ENCODE peak calls at places on chromosomes 1 and 21, in seven cellular contexts. Z is mesendoderm; M is naive thymus-derived CD4-positive, alpha-beta T cell; A is PC-3; S is ovary; F is stomach; K is WERI-Rb-1. J is an unnamed sample.

GRCh38 chr1:64733576-64734288 is 11.1 kb upstream of the RAVER2 start:
- DNase-seq in Z (peak), M (no peak), A (no peak), S (no peak), F (no peak), K (no peak), J (no peak)

GRCh38 chr1:156664949-156665411 is 12.2 kb downstream of the NES start:
- DNase-seq in Z (peak), M (no peak), A (no peak), S (no peak), F (no peak), K (peak), J (no peak)

GRCh38 chr1:170010443-170010842 is 64.1 kb downstream of the KIFAP3 start:
- DNase-seq in Z (peak), M (no peak), A (peak), S (peak), F (no peak), K (no peak), J (no peak)

GRCh38 chr1:99858881-99859280 is 8.7 kb downstream of the AGL start:
- DNase-seq in Z (no peak), M (no peak), A (no peak), S (no peak), F (no peak), K (no peak), J (no peak)

GRCh38 chr1:199020904-199021303 is 382.1 kb downstream of the PTPRC start:
- DNase-seq in Z (no peak), M (no peak), A (no peak), S (no peak), F (no peak), K (no peak), J (no peak)

GRCh38 chr21:30168086-30168485 is 1.5 kb upstream of the CLDN17 start:
- DNase-seq in Z (no peak), M (no peak), A (peak), S (no peak), F (no peak), K (no peak), J (no peak)

GRCh38 chr1:172642970-172643369 is 15.9 kb upstream of the FASLG start:
- DNase-seq in Z (no peak), M (no peak), A (peak), S (no peak), F (no peak), K (no peak), J (no peak)

GRCh38 chr1:117453958-117454357 is 86.7 kb downstream of the MAN1A2 start:
- DNase-seq in Z (no peak), M (no peak), A (peak), S (no peak), F (no peak), K (no peak), J (no peak)

GRCh38 chr1:46805755-46806154 is 6.9 kb downstream of the CYP4B1 start:
- DNase-seq in Z (no peak), M (no peak), A (no peak), S (no peak), F (no peak), K (no peak), J (no peak)

GRCh38 chr21:39686636-39687035 is 58.3 kb upstream of the IGSF5 start:
- DNase-seq in Z (no peak), M (no peak), A (no peak), S (no peak), F (no peak), K (no peak), J (no peak)

GRCh38 chr1:45644661-45645060 is 20.8 kb upstream of the CCDC17 start:
- DNase-seq in Z (no peak), M (no peak), A (no peak), S (no peak), F (no peak), K (no peak), J (no peak)

GRCh38 chr1:45647248-45648021 is 23.6 kb upstream of the CCDC17 start:
- DNase-seq in Z (no peak), M (no peak), A (no peak), S (no peak), F (peak), K (no peak), J (no peak)

GRCh38 chr1:45643341-45643740 is 19.5 kb upstream of the CCDC17 start:
- DNase-seq in Z (no peak), M (no peak), A (no peak), S (no peak), F (no peak), K (no peak), J (no peak)

GRCh38 chr1:45640293-45640692 is 16.4 kb upstream of the CCDC17 start:
- DNase-seq in Z (no peak), M (no peak), A (no peak), S (no peak), F (no peak), K (no peak), J (no peak)

GRCh38 chr1:45643978-45644377 is 20.1 kb upstream of the CCDC17 start:
- DNase-seq in Z (no peak), M (no peak), A (peak), S (no peak), F (no peak), K (no peak), J (no peak)
- H3K27ac ChIP-seq in Z (no peak), M (no peak), A (no peak), S (no peak), F (peak), K (no peak), J (peak)

GRCh38 chr1:55213029-55213884 is 1.9 kb downstream of the USP24 start:
- DNase-seq in Z (no peak), M (no peak), A (no peak), S (no peak), F (no peak), K (no peak), J (no peak)
- H3K4me3 ChIP-seq in Z (peak), M (peak), A (peak), S (peak), F (peak), K (peak), J (peak)

GRCh38 chr1:225820522-225821120 is 10.7 kb downstream of the EPHX1 start:
- DNase-seq in Z (no peak), M (no peak), A (peak), S (no peak), F (no peak), K (no peak), J (no peak)
- H3K27ac ChIP-seq in Z (no peak), M (no peak), A (no peak), S (peak), F (peak), K (no peak), J (peak)

GRCh38 chr1:96060621-96061020 is 661.0 kb upstream of the PTBP2 start:
- DNase-seq in Z (no peak), M (no peak), A (no peak), S (no peak), F (no peak), K (no peak), J (no peak)
- H3K4me3 ChIP-seq in Z (no peak), M (no peak), A (no peak), S (no peak), F (no peak), K (no peak), J (no peak)

GRCh38 chr1:181971424-181971823 is 90.1 kb downstream of the ZNF648 start:
- DNase-seq in Z (peak), M (no peak), A (no peak), S (no peak), F (no peak), K (no peak), J (no peak)
- H3K27ac ChIP-seq in Z (no peak), M (no peak), A (no peak), S (no peak), F (no peak), K (no peak), J (no peak)

GRCh38 chr1:82160903-82161302 is 360.2 kb downstream of the ADGRL2 start:
- DNase-seq in Z (no peak), M (no peak), A (no peak), S (no peak), F (no peak), K (no peak), J (no peak)

GRCh38 chr1:82162526-82163420 is 362.0 kb downstream of the ADGRL2 start:
- DNase-seq in Z (no peak), M (no peak), A (no peak), S (no peak), F (no peak), K (no peak), J (no peak)

GRCh38 chr1:82165304-82165703 is 364.6 kb downstream of the ADGRL2 start:
- DNase-seq in Z (no peak), M (no peak), A (no peak), S (no peak), F (no peak), K (no peak), J (no peak)

GRCh38 chr1:82160036-82160435 is 359.3 kb downstream of the ADGRL2 start:
- DNase-seq in Z (no peak), M (no peak), A (peak), S (no peak), F (no peak), K (no peak), J (no peak)

GRCh38 chr1:82161651-82162238 is 361.0 kb downstream of the ADGRL2 start:
- DNase-seq in Z (no peak), M (no peak), A (peak), S (peak), F (no peak), K (no peak), J (no peak)
- H3K4me3 ChIP-seq in Z (no peak), M (no peak), A (peak), S (peak), F (peak), K (no peak), J (peak)

GRCh38 chr1:184493987-184494388 is 107.2 kb downstream of the C1orf21 start:
- DNase-seq in Z (no peak), M (no peak), A (no peak), S (no peak), F (no peak), K (no peak), J (no peak)
- H3K27ac ChIP-seq in Z (no peak), M (no peak), A (no peak), S (no peak), F (peak), K (no peak), J (no peak)

GRCh38 chr1:29122987-29123870 is 474 bp downstream of the TMEM200B start:
- DNase-seq in Z (peak), M (peak), A (no peak), S (peak), F (no peak), K (no peak), J (no peak)
- H3K4me3 ChIP-seq in Z (peak), M (peak), A (peak), S (peak), F (peak), K (no peak), J (peak)

GRCh38 chr21:45801989-45802388 is 158.5 kb downstream of the PCBP3 start:
- DNase-seq in Z (no peak), M (no peak), A (no peak), S (no peak), F (no peak), K (no peak), J (no peak)
- H3K27ac ChIP-seq in Z (no peak), M (no peak), A (no peak), S (no peak), F (no peak), K (no peak), J (no peak)

GRCh38 chr1:151990856-151991198 is 2.8 kb downstream of the S100A10 start:
- DNase-seq in Z (no peak), M (no peak), A (peak), S (peak), F (peak), K (no peak), J (no peak)

GRCh38 chr1:151990058-151990855 is 3.4 kb downstream of the S100A10 start:
- DNase-seq in Z (no peak), M (no peak), A (peak), S (no peak), F (no peak), K (no peak), J (no peak)

GRCh38 chr1:151993084-151993733 is 450 bp downstream of the S100A10 start:
- DNase-seq in Z (peak), M (peak), A (peak), S (peak), F (peak), K (no peak), J (peak)

GRCh38 chr1:151992345-151993083 is 1.1 kb downstream of the S100A10 start:
- DNase-seq in Z (peak), M (no peak), A (peak), S (peak), F (peak), K (no peak), J (peak)

DNA sequence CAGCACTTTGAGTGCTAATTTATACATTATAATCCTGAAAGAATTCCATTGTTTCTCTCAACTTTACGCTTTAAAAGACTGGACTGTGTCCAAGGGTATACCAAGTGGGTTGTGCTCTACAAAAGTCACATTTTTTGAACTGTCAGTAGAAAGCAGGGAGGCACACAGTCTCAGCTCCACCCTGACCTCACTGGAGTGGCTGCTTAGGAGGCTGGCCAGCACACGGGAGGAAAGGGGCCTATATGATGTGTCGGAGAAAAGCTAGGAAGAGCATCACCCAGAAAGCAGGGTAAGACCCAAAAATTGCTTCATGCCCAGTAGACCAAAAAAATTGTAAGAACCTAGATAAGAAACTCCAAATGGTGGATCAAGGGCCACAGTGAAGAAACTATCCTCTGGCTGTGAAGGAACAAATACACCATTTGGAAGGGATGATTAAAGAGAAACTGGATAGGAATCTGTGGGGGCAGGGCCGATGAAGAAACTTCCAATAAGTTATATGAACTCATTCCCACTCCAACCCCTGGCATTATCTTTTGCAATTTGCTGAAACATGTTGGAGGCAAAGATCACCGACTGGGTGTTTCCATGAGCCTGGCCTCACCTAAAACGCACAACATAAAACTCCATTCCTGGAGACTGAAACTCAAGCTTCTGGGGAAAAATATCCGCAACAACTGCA is 1.9 kb downstream of the S100A10 start:
- DNase-seq in Z (no peak), M (no peak), A (no peak), S (no peak), F (no peak), K (no peak), J (no peak)
- H3K4me3 ChIP-seq in Z (peak), M (peak), A (peak), S (peak), F (peak), K (no peak), J (peak)